ENCODE peak calls at places on chromosomes 3 and 15, in eight cellular contexts. K is AG09309, A is mesothelial cell of epicardium, F is esophagus squamous epithelium, V is neural crest cell, L is B cell, D is psoas muscle, Y is AG10803. J is an unnamed sample.

GRCh38 chr15:66698318-66698961 is 3.6 kb upstream of the SMAD6 start:
- DNase-seq in D (peak), A (no peak), L (no peak), Y (peak), V (peak), K (no peak), F (no peak), J (peak)

GRCh38 chr15:51111061-51111460 is 16.4 kb upstream of the TNFAIP8L3 start:
- DNase-seq in A (no peak), D (no peak), Y (peak), K (no peak), L (no peak), V (no peak), F (no peak), J (no peak)

GRCh38 chr3:157030712-157031111 is 129.2 kb downstream of the CCNL1 start:
- DNase-seq in V (no peak), Y (no peak), K (no peak), F (no peak), D (no peak), A (no peak), L (no peak), J (no peak)

GRCh38 chr15:37765809-37766208 is 168.6 kb upstream of the TMCO5A start:
- DNase-seq in Y (peak), K (no peak), D (no peak), F (no peak), V (no peak), A (no peak), L (no peak), J (no peak)

GRCh38 chr3:140068512-140068911 is 133.5 kb downstream of the CLSTN2 start:
- DNase-seq in A (no peak), F (no peak), L (no peak), Y (no peak), D (no peak), K (no peak), V (no peak), J (no peak)

GRCh38 chr3:171862993-171863521 is 19.9 kb downstream of the TMEM212 start:
- DNase-seq in Y (peak), K (no peak), A (no peak), V (no peak), L (no peak), D (no peak), F (no peak), J (no peak)

GRCh38 chr3:83843716-83844115 is 1115.1 kb upstream of the CADM2 start:
- DNase-seq in L (no peak), Y (no peak), K (no peak), A (no peak), V (no peak), F (no peak), D (no peak), J (no peak)

GRCh38 chr3:172166261-172166660 is 126.9 kb downstream of the FNDC3B start:
- DNase-seq in D (no peak), A (no peak), Y (no peak), V (no peak), K (no peak), L (no peak), F (no peak), J (no peak)

GRCh38 chr3:129116482-129116946 is 5.1 kb downstream of the RAB43 start:
- DNase-seq in D (no peak), K (no peak), A (no peak), F (no peak), V (no peak), Y (no peak), L (no peak), J (no peak)

GRCh38 chr3:44424758-44425157 is 52.7 kb downstream of the ZNF445 start:
- DNase-seq in K (no peak), Y (no peak), L (no peak), D (no peak), V (no peak), A (no peak), F (no peak), J (no peak)

GRCh38 chr3:175741951-175742350 is 882.8 kb downstream of the NAALADL2 start:
- DNase-seq in F (no peak), Y (peak), V (no peak), D (no peak), K (no peak), L (no peak), A (no peak), J (no peak)

GRCh38 chr3:64049136-64049535 is 25.8 kb upstream of the PSMD6 start:
- DNase-seq in L (no peak), D (no peak), F (no peak), K (peak), A (no peak), V (no peak), Y (peak), J (no peak)

GRCh38 chr3:127153506-127153815 is 39.5 kb upstream of the PRR23E start:
- DNase-seq in V (no peak), Y (no peak), L (no peak), F (no peak), D (peak), K (no peak), A (no peak), J (no peak)

GRCh38 chr3:61530355-61530754 is 31.0 kb upstream of the PTPRG start:
- DNase-seq in K (no peak), V (no peak), D (no peak), L (no peak), F (no peak), A (no peak), Y (peak), J (no peak)

GRCh38 chr3:14581334-14582072 is 41.4 kb upstream of the GRIP2 start:
- DNase-seq in A (no peak), Y (no peak), D (no peak), V (no peak), L (no peak), F (no peak), K (no peak), J (no peak)

GRCh38 chr3:14573706-14574105 is 33.6 kb upstream of the GRIP2 start:
- DNase-seq in D (no peak), K (no peak), L (no peak), V (no peak), F (no peak), Y (no peak), A (no peak), J (no peak)

GRCh38 chr3:14576163-14576562 is 36.0 kb upstream of the GRIP2 start:
- DNase-seq in V (no peak), A (no peak), F (no peak), D (no peak), L (no peak), Y (no peak), K (no peak), J (no peak)

GRCh38 chr3:14574183-14574582 is 34.0 kb upstream of the GRIP2 start:
- DNase-seq in L (no peak), K (no peak), D (no peak), A (no peak), F (no peak), Y (no peak), V (no peak), J (no peak)

DNA sequence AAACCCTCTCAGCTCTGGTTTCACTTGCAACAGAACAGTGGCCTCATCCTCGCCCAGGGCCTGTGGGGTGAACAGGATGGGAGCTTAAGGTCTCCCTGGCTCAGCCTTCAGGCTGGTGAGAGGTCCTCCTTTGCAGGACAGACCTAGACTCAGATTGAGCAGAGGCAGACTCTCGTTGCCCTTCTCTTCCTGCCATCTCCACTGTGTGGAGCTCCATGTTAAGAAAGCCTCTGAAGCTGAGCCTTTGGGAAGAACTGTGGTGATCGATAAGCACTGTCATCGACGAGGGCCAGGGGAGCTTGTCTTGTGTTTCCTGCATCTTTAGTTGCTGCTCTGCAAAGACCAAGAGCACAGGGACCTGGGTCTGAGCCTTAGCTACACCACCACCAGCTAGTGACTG is 37.8 kb upstream of the GRIP2 start:
- DNase-seq in D (no peak), Y (no peak), A (no peak), K (no peak), V (no peak), L (no peak), F (no peak), J (no peak)
- TF ChIP-seq CTCF in D (no peak), Y (peak), A (no peak), K (peak), V (no peak), L (no peak), F (no peak), J (no peak)

GRCh38 chr15:62533687-62534086 is 368.6 kb upstream of the C2CD4B start:
- DNase-seq in K (no peak), V (no peak), L (no peak), D (no peak), A (no peak), Y (peak), F (no peak), J (no peak)

GRCh38 chr15:62541250-62541649 is 376.2 kb upstream of the C2CD4B start:
- DNase-seq in F (no peak), K (no peak), D (no peak), A (no peak), V (no peak), Y (no peak), L (no peak), J (no peak)

GRCh38 chr15:62534996-62535395 is 369.9 kb upstream of the C2CD4B start:
- DNase-seq in Y (peak), A (no peak), K (no peak), D (no peak), L (no peak), F (no peak), V (no peak), J (no peak)

GRCh38 chr15:62544446-62544845 is 379.4 kb upstream of the C2CD4B start:
- DNase-seq in F (no peak), K (no peak), Y (no peak), V (no peak), A (no peak), L (no peak), D (no peak), J (no peak)

DNA sequence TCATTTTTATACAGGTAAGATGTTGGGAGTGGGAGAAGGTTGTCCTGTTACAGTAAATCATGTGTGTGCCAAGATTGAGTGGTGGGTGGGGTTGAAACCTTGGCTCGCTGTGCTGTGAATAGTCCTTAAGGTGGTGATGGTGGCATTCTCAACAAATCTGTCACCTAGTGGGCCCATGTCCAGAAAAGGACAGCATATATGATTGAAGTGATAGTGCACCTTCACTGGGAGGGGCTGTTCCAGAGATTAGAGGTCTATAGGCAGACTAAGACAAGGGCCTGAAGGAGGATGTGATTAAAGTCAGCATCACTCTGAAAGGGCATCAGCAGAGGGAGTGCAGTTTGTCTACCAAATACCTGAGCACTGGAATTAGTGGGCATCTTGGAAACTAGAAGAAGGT is 374.2 kb upstream of the C2CD4B start:
- DNase-seq in A (no peak), K (no peak), L (no peak), D (no peak), F (no peak), Y (no peak), V (no peak), J (no peak)
- TF ChIP-seq CTCF in A (no peak), K (no peak), L (no peak), D (no peak), F (no peak), Y (no peak), V (no peak), J (no peak)

DNA sequence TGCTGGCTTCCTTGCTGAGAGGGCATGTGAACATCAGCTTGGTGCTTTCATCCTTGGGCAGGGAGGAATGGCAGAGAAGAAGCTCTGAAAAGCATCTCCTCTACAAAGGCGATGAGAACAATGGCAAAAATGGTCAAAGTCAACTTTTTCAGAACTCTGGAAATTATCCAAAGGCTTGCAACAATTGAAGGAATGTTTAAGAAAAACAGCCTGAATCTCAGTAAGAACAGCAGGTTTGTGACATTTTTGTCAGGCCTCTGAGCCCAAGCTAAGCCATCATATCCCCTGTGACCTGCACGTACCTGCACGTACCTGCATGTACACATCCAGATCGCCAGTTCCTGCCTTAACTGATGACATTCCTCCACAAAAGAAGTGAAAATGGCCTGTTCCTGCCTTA is 51.8 kb downstream of the ONECUT1 start:
- DNase-seq in V (no peak), K (no peak), A (no peak), Y (no peak), F (no peak), D (no peak), L (no peak), J (no peak)
- TF ChIP-seq CTCF in V (no peak), K (no peak), A (no peak), Y (no peak), F (no peak), D (no peak), L (no peak), J (no peak)

GRCh38 chr15:74144153-74144775 is 13.9 kb downstream of the ISLR2 start:
- DNase-seq in F (no peak), A (no peak), Y (no peak), L (no peak), V (no peak), D (no peak), K (no peak), J (no peak)
- TF ChIP-seq CTCF in F (no peak), A (no peak), Y (no peak), L (no peak), V (no peak), D (no peak), K (no peak), J (no peak)

GRCh38 chr15:44536298-44536961 is 517 bp upstream of the EIF3J start:
- DNase-seq in Y (no peak), D (peak), L (peak), A (no peak), F (peak), V (peak), K (peak), J (peak)
- TF ChIP-seq CTCF in Y (peak), D (peak), L (peak), A (no peak), F (peak), V (peak), K (peak), J (peak)

GRCh38 chr3:137410028-137410427 is 354.1 kb upstream of the SOX14 start:
- DNase-seq in L (no peak), V (no peak), D (no peak), F (no peak), Y (no peak), K (no peak), A (no peak), J (no peak)

GRCh38 chr3:137409584-137409983 is 354.5 kb upstream of the SOX14 start:
- DNase-seq in K (no peak), D (no peak), V (no peak), A (no peak), Y (no peak), F (no peak), L (no peak), J (no peak)
- TF ChIP-seq CTCF in K (no peak), D (no peak), V (no peak), A (no peak), Y (no peak), F (no peak), L (no peak), J (peak)

J was measured in progenitor cell of endocrine pancreas.